ENCODE peak calls at places on chromosome 17, in six cellular contexts. J, P, F, Z, G and H are unnamed samples.

GRCh38 chr17:29617481-29618271 is 5.0 kb downstream of the CORO6 start:
- DNase-seq in J (no peak), P (peak), F (peak), Z (no peak), G (no peak), H (peak)

GRCh38 chr17:75086496-75087181 is 1.1 kb upstream of the SLC16A5 start:
- DNase-seq in J (no peak), P (no peak), F (peak), Z (no peak), G (no peak), H (no peak)

GRCh38 chr17:27551701-27552466 is 79.1 kb upstream of the LGALS9 start:
- DNase-seq in J (no peak), P (no peak), F (no peak), Z (no peak), G (no peak), H (no peak)

GRCh38 chr17:79305831-79306687 is 231.4 kb downstream of the ENGASE start:
- DNase-seq in J (peak), P (peak), F (peak), Z (no peak), G (no peak), H (peak)

GRCh38 chr17:38425744-38426143 is 2.5 kb upstream of the ARHGAP23 start:
- DNase-seq in J (no peak), P (peak), F (no peak), Z (no peak), G (no peak), H (no peak)

GRCh38 chr17:58415371-58416055 is 1.8 kb downstream of the RNF43 start:
- DNase-seq in J (no peak), P (peak), F (peak), Z (no peak), G (no peak), H (peak)

GRCh38 chr17:74998783-74999182 is 11.4 kb downstream of the CDR2L start:
- DNase-seq in J (no peak), P (peak), F (no peak), Z (no peak), G (no peak), H (no peak)

GRCh38 chr17:18261146-18261515 is 669 bp downstream of the MIEF2 start:
- DNase-seq in J (peak), P (peak), F (peak), Z (no peak), G (no peak), H (peak)

GRCh38 chr17:2056221-2057129 is 1.6 kb downstream of the HIC1 start:
- DNase-seq in J (no peak), P (peak), F (peak), Z (peak), G (no peak), H (no peak)

GRCh38 chr17:8287651-8288335 is 677 bp upstream of the RANGRF start:
- DNase-seq in J (no peak), P (no peak), F (no peak), Z (no peak), G (no peak), H (no peak)

GRCh38 chr17:40281663-40282062 is 6.0 kb upstream of the CDC6 start:
- DNase-seq in J (no peak), P (no peak), F (no peak), Z (no peak), G (no peak), H (no peak)

GRCh38 chr17:4499431-4500187 is 928 bp downstream of the SPNS2 start:
- DNase-seq in J (no peak), P (no peak), F (no peak), Z (no peak), G (no peak), H (peak)

GRCh38 chr17:61294777-61295176 is 104.9 kb upstream of the TBX2 start:
- DNase-seq in J (no peak), P (no peak), F (no peak), Z (no peak), G (no peak), H (no peak)

GRCh38 chr17:27310548-27311110 is 16.7 kb downstream of the WSB1 start:
- DNase-seq in J (no peak), P (no peak), F (no peak), Z (no peak), G (no peak), H (no peak)

GRCh38 chr17:55547027-55547670 is 35.9 kb upstream of the SMIM36 start:
- DNase-seq in J (no peak), P (no peak), F (no peak), Z (no peak), G (no peak), H (no peak)

GRCh38 chr17:4536259-4536741 is 18.9 kb downstream of the MYBBP1A start:
- DNase-seq in J (no peak), P (no peak), F (no peak), Z (no peak), G (no peak), H (no peak)

GRCh38 chr17:82246040-82246364 is 17.2 kb downstream of the SLC16A3 start:
- DNase-seq in J (no peak), P (no peak), F (no peak), Z (no peak), G (no peak), H (no peak)

GRCh38 chr17:82247856-82248671 is 19.2 kb downstream of the SLC16A3 start:
- DNase-seq in J (no peak), P (no peak), F (no peak), Z (no peak), G (no peak), H (no peak)

GRCh38 chr17:82245144-82246039 is 16.6 kb downstream of the SLC16A3 start:
- DNase-seq in J (no peak), P (no peak), F (no peak), Z (no peak), G (no peak), H (no peak)

GRCh38 chr17:82247175-82247823 is 18.5 kb downstream of the SLC16A3 start:
- DNase-seq in J (no peak), P (no peak), F (no peak), Z (no peak), G (no peak), H (peak)

DNA sequence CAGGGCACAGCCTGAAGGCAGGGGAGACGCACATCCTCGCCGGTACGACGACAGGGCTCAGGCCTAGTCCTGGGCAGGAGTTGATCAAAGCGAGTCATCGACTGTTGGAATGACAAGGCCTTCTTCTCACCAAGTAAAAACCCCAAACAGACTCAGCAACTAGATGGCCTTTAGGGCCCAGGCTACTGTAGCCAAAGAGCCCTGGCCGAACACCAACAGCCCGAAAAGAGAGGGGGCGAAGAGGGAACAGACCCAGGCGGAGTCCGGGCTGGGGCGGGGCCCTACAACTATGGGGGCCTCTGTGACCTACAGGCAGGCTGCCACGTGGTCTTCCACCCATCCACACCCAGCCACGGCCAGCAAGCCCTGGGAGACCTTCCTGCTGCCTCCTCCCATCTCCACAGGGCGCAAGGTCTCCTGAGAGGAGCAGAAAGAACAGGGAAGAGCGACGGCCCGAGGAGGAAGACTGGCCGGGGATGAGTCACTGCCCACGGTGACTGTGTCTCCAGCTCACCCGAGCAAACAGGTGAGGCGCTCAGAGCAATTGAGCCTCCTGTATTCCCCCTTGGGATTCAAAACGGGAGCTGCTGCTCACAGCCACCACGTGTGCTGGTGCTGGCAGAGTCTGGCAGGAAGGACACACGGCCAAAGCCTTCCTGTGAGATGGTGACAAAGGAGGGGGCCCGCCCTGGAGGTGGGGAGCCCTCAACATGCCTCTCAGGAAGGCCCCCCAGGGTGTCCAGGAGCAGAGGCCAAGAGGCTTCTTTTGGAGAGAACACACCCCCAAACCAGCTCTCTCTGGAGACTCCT is 17.7 kb downstream of the SLC16A3 start:
- DNase-seq in J (no peak), P (peak), F (no peak), Z (peak), G (no peak), H (peak)
- TF ChIP-seq POLR2A in J (peak), P (no peak), F (no peak), Z (no peak), G (no peak), H (no peak)

DNA sequence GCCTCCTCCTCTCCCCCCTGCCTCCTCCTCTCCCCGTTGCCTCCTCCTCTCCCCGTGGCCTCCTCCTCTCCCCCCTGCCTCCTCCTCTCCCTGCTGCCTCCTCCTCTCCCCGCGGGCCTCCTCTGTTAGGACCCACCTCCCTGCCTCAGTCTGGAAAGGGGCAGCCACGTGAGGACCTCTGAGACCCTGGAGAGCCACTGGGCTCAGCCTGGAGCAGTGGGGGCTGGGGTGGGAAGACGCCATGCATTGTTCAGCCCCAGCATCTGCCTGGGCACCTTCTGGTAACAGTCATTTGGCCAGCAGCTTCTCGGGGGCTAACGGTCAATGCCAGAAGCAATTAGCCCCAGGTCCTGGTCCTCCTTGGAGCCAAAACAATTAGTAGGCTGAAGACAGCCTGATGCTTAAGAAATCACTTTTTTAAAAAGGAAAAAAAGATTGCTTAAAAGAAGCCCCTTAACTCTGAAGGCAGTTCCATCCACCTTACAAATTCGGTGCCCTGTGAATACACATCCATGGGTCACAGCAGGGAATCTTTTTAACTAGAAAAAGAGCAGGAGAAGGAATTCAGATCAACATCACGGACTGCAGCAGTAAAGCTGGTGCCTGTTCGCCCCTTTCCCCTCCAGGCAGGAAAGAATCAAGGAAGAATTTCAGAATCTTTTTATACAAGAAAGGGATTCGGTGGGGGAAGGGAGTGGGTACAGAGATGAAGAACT is 29.8 kb downstream of the NXN start:
- DNase-seq in J (no peak), P (no peak), F (no peak), Z (no peak), G (no peak), H (no peak)
- H3K27ac ChIP-seq in J (no peak), P (no peak), F (no peak), Z (no peak), G (no peak), H (no peak)

DNA sequence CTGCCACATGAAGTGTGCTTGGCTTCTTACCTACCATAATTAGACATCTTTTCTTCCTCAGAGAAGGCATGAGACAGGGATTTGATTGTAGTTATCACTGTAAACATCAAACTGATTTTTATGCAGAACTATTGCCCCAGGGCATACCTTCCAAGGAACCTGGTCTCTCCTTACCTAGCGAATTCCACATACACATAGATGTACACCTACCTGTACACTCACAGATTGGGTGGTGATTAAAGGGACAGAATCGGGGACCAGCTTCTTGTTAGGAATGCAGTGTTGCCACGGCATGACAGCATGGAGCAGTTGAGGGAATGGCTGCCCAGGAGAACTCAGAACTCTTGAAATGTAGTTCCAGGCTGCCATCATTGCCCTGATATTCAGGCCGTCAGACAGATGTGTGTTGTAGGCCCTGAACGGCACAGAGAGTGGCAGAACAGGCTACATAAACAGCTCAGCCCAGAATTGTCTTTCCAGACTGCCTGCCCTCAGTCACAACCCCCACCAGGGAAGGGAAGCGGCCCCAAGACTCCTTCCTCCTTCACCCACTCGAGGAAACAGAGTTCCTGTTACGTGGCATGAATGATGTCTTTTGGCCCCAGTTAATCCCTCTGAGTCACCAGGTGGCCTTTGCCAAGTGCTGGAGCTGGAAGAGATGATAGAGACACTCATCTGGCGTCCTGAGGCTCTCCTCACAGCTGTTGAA is 17.8 kb upstream of the NAGLU start:
- DNase-seq in J (peak), P (peak), F (no peak), Z (peak), G (no peak), H (peak)
- TF ChIP-seq POLR2A in J (no peak), P (no peak), F (no peak), Z (no peak), G (no peak), H (no peak)

DNA sequence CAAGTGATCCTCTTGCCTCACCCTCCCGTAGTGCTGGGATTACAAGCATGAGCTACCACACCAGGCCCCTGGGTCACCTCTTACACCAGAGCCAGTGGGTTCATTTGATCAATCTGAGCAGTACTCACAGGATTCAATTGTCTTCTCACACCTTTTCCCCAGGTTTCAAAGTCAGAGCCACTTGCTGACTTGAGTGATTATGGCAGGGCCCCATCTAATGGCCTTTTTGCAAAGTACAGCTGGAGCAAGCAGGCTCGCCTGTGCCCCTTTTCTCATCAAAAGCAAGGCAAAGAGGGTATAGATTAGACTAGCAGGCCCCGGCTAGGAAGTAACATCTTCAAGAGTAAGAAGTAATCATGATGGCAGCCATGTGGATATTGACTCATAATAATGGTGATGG is 114.8 kb upstream of the NOL11 start:
- DNase-seq in J (no peak), P (no peak), F (no peak), Z (no peak), G (no peak), H (peak)
- H3K27ac ChIP-seq in J (no peak), P (no peak), F (no peak), Z (no peak), G (no peak), H (no peak)

GRCh38 chr17:42623732-42624596 is 14.5 kb downstream of the TUBG1 start:
- DNase-seq in J (peak), P (no peak), F (no peak), Z (no peak), G (no peak), H (peak)
- TF ChIP-seq POLR2A in J (no peak), P (no peak), F (no peak), Z (no peak), G (no peak), H (no peak)